ENCODE peak calls at places on chromosomes 12 and 14, in seven cellular contexts. One of them, this sample, is unnamed. For H3K4me1, the result is how much of the 10 kb centered on the place peaks cover.

GRCh38 chr14:95137804-95138167 is 19.5 kb downstream of the DICER1 start:
- DNase-seq in H1: no peak
- DNase-seq in mesendoderm: peak
- DNase-seq in H9: no peak
- DNase-seq in mesenchymal stem cell: no peak
- DNase-seq in IMR-90: no peak
- DNase-seq in neuronal stem cell: no peak
- DNase-seq in this sample: no peak

GRCh38 chr12:102342281-102343006 is 137.9 kb downstream of the IGF1 start:
- DNase-seq in IMR-90: no peak
- DNase-seq in mesendoderm: no peak
- DNase-seq in H9: no peak
- DNase-seq in H1: no peak
- DNase-seq in mesenchymal stem cell: no peak
- DNase-seq in neuronal stem cell: no peak
- DNase-seq in this sample: no peak

GRCh38 chr12:56120158-56120846 is 2.2 kb downstream of the ZC3H10 start:
- DNase-seq in IMR-90: peak
- DNase-seq in mesenchymal stem cell: no peak
- DNase-seq in H1: no peak
- DNase-seq in H9: no peak
- DNase-seq in mesendoderm: peak
- DNase-seq in neuronal stem cell: no peak
- DNase-seq in this sample: no peak

GRCh38 chr12:28191018-28191595 is 851 bp downstream of the CCDC91 start:
- DNase-seq in IMR-90: peak
- DNase-seq in mesendoderm: peak
- DNase-seq in H9: no peak
- DNase-seq in H1: no peak
- DNase-seq in mesenchymal stem cell: no peak
- DNase-seq in neuronal stem cell: no peak
- DNase-seq in this sample: peak

GRCh38 chr14:52703225-52703624 is 3.8 kb upstream of the PSMC6 start:
- DNase-seq in mesenchymal stem cell: peak
- DNase-seq in H9: no peak
- DNase-seq in IMR-90: peak
- DNase-seq in mesendoderm: no peak
- DNase-seq in neuronal stem cell: no peak
- DNase-seq in H1: no peak
- DNase-seq in this sample: peak

GRCh38 chr12:95790912-95791849 is 617 bp upstream of the NTN4 start:
- DNase-seq in IMR-90: peak
- DNase-seq in mesenchymal stem cell: peak
- DNase-seq in neuronal stem cell: peak
- DNase-seq in H1: peak
- DNase-seq in H9: peak
- DNase-seq in mesendoderm: peak
- DNase-seq in this sample: peak

GRCh38 chr12:70925542-70925941 is 5.0 kb upstream of the PTPRR start:
- DNase-seq in H1: no peak
- DNase-seq in mesendoderm: no peak
- DNase-seq in neuronal stem cell: no peak
- DNase-seq in H9: no peak
- DNase-seq in IMR-90: no peak
- DNase-seq in mesenchymal stem cell: no peak
- DNase-seq in this sample: no peak

GRCh38 chr12:11183009-11183408 is 3.7 kb downstream of the TAS2R42 start:
- DNase-seq in neuronal stem cell: no peak
- DNase-seq in mesenchymal stem cell: no peak
- DNase-seq in H1: no peak
- DNase-seq in mesendoderm: no peak
- DNase-seq in IMR-90: no peak
- DNase-seq in H9: no peak
- DNase-seq in this sample: no peak

GRCh38 chr12:53184828-53185227 is 4.1 kb upstream of the CSAD start:
- DNase-seq in neuronal stem cell: no peak
- DNase-seq in H9: no peak
- DNase-seq in mesendoderm: no peak
- DNase-seq in mesenchymal stem cell: no peak
- DNase-seq in IMR-90: no peak
- DNase-seq in H1: no peak
- DNase-seq in this sample: no peak

GRCh38 chr12:48198619-48198973 is 4.5 kb downstream of the OR10AD1 start:
- DNase-seq in mesendoderm: peak
- DNase-seq in IMR-90: no peak
- DNase-seq in mesenchymal stem cell: no peak
- DNase-seq in H9: peak
- DNase-seq in neuronal stem cell: no peak
- DNase-seq in H1: no peak
- DNase-seq in this sample: peak

GRCh38 chr14:104146651-104147345 is 8.4 kb downstream of the KIF26A start:
- DNase-seq in IMR-90: no peak
- DNase-seq in mesendoderm: no peak
- DNase-seq in H1: peak
- DNase-seq in mesenchymal stem cell: no peak
- DNase-seq in neuronal stem cell: no peak
- DNase-seq in H9: peak
- DNase-seq in this sample: no peak

GRCh38 chr14:77825895-77826519 is 26.1 kb downstream of the ADCK1 start:
- DNase-seq in H9: no peak
- DNase-seq in mesendoderm: no peak
- DNase-seq in IMR-90: no peak
- DNase-seq in neuronal stem cell: no peak
- DNase-seq in H1: no peak
- DNase-seq in mesenchymal stem cell: no peak
- DNase-seq in this sample: no peak

GRCh38 chr14:105422695-105423487 is 3.3 kb downstream of the MTA1 start:
- DNase-seq in neuronal stem cell: no peak
- DNase-seq in IMR-90: no peak
- DNase-seq in H1: no peak
- DNase-seq in mesenchymal stem cell: no peak
- DNase-seq in H9: no peak
- DNase-seq in mesendoderm: no peak
- DNase-seq in this sample: peak

GRCh38 chr14:52131640-52132320 is 62.9 kb upstream of the NID2 start:
- DNase-seq in H9: peak
- DNase-seq in mesenchymal stem cell: peak
- DNase-seq in mesendoderm: peak
- DNase-seq in IMR-90: peak
- DNase-seq in neuronal stem cell: peak
- DNase-seq in H1: peak
- DNase-seq in this sample: peak

GRCh38 chr14:24274101-24274543 is 2.7 kb upstream of the RABGGTA start:
- DNase-seq in mesendoderm: peak
- DNase-seq in H9: no peak
- DNase-seq in mesenchymal stem cell: no peak
- DNase-seq in IMR-90: peak
- DNase-seq in neuronal stem cell: no peak
- DNase-seq in H1: no peak
- DNase-seq in this sample: no peak

GRCh38 chr12:95204141-95204866 is 13.0 kb downstream of the FGD6 start:
- DNase-seq in H9: peak
- DNase-seq in neuronal stem cell: no peak
- DNase-seq in mesenchymal stem cell: peak
- DNase-seq in IMR-90: peak
- DNase-seq in mesendoderm: peak
- DNase-seq in H1: peak
- DNase-seq in this sample: peak

GRCh38 chr12:6262635-6263034 is 47.8 kb upstream of the PLEKHG6 start:
- DNase-seq in mesenchymal stem cell: no peak
- DNase-seq in mesendoderm: no peak
- DNase-seq in IMR-90: no peak
- DNase-seq in H9: no peak
- DNase-seq in neuronal stem cell: no peak
- DNase-seq in H1: no peak
- DNase-seq in this sample: peak

GRCh38 chr14:51394391-51394790 is 154.3 kb downstream of the TMX1 start:
- DNase-seq in neuronal stem cell: no peak
- DNase-seq in IMR-90: peak
- DNase-seq in H1: no peak
- DNase-seq in H9: no peak
- DNase-seq in mesendoderm: no peak
- DNase-seq in mesenchymal stem cell: peak
- DNase-seq in this sample: no peak

GRCh38 chr12:91367234-91367849 is 184.7 kb upstream of the DCN start:
- DNase-seq in H9: no peak
- DNase-seq in neuronal stem cell: no peak
- DNase-seq in IMR-90: peak
- DNase-seq in H1: no peak
- DNase-seq in mesendoderm: peak
- DNase-seq in mesenchymal stem cell: peak
- DNase-seq in this sample: peak

GRCh38 chr12:32647275-32647674 is 31.8 kb upstream of the DNM1L start:
- DNase-seq in H9: no peak
- DNase-seq in IMR-90: no peak
- DNase-seq in mesendoderm: no peak
- DNase-seq in mesenchymal stem cell: no peak
- DNase-seq in H1: peak
- DNase-seq in neuronal stem cell: no peak
- DNase-seq in this sample: no peak

GRCh38 chr14:29940482-29940881 is 12.8 kb upstream of the PRKD1 start:
- DNase-seq in H1: no peak
- DNase-seq in H9: no peak
- DNase-seq in mesenchymal stem cell: no peak
- DNase-seq in IMR-90: no peak
- DNase-seq in mesendoderm: peak
- DNase-seq in neuronal stem cell: no peak
- DNase-seq in this sample: no peak

GRCh38 chr14:59582845-59583509 is 6.4 kb upstream of the CCDC175 start:
- DNase-seq in neuronal stem cell: no peak
- DNase-seq in H1: peak
- DNase-seq in mesenchymal stem cell: peak
- DNase-seq in IMR-90: no peak
- DNase-seq in mesendoderm: peak
- DNase-seq in H9: peak
- DNase-seq in this sample: no peak

GRCh38 chr12:110581951-110582285 is 1.2 kb downstream of the PPTC7 start:
- DNase-seq in H9: peak
- DNase-seq in neuronal stem cell: no peak
- DNase-seq in IMR-90: no peak
- DNase-seq in mesendoderm: peak
- DNase-seq in H1: no peak
- DNase-seq in mesenchymal stem cell: no peak
- DNase-seq in this sample: no peak

GRCh38 chr12:110582286-110583136 is 607 bp downstream of the PPTC7 start:
- DNase-seq in mesenchymal stem cell: peak
- DNase-seq in H9: peak
- DNase-seq in H1: peak
- DNase-seq in mesendoderm: peak
- DNase-seq in neuronal stem cell: peak
- DNase-seq in IMR-90: peak
- DNase-seq in this sample: peak

GRCh38 chr12:110579889-110580253 is 3.2 kb downstream of the PPTC7 start:
- DNase-seq in mesendoderm: no peak
- DNase-seq in H9: no peak
- DNase-seq in IMR-90: no peak
- DNase-seq in neuronal stem cell: no peak
- DNase-seq in mesenchymal stem cell: no peak
- DNase-seq in H1: no peak
- DNase-seq in this sample: no peak

GRCh38 chr12:110585231-110585799 is 2.2 kb upstream of the PPTC7 start:
- DNase-seq in mesenchymal stem cell: peak
- DNase-seq in H1: no peak
- DNase-seq in mesendoderm: peak
- DNase-seq in H9: no peak
- DNase-seq in IMR-90: peak
- DNase-seq in neuronal stem cell: no peak
- DNase-seq in this sample: peak

DNA sequence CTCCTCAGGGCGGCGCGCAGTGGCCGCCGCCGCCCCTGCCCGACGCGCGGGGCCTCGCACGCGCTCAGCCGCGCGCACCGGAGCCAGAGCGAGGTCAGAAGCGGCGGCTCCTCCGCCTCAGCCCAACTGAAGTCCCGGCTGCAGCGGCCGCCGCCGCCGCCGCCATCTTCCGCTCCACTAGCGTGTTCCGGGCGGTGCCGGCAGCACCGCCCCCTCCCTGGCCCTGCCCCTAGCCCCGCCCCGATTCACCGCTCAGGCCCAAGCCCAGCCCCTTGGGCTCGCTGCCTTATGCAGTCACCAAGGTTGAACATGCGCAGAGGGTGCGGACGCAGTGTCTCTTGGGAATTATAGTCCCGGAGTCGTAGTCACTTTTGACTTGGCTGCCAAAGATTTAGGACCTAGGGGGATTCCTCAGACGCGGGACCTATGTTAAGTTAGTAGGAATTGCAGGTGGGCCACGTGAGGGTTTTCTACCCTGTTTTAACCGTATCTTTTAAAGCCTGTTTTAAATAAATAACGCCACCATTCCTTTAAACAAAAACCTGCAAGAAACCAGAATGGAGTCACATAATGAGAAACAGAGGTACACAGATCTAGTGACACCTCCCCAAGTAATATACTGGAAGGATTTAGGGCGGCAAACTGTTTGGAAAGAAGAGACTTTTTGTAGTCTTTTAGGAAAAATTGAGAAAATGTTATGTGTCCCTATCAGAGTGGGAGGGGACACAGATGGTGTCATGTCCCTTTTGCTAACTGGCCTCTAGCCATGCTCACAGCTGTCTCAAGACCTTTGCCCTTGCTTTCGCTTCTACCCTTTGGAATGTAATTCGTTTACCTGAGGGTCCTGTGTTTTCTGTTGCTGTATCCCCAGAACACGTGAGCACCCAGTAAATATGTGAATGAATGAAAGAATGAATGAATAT is at the start of gene PPTC7:
- DNase-seq in neuronal stem cell: peak
- DNase-seq in H1: peak
- DNase-seq in mesenchymal stem cell: peak
- DNase-seq in IMR-90: peak
- DNase-seq in H9: peak
- DNase-seq in mesendoderm: peak
- DNase-seq in this sample: peak
- H2BK120ac ChIP-seq in neuronal stem cell: no peak
- H2BK120ac ChIP-seq in H1: no peak
- H2BK120ac ChIP-seq in mesenchymal stem cell: peak
- H2BK120ac ChIP-seq in IMR-90: no peak
- H2BK120ac ChIP-seq in H9: no peak
- H2BK120ac ChIP-seq in mesendoderm: no peak
- H2BK120ac ChIP-seq in this sample: peak

GRCh38 chr14:99259327-99259726 is 12.7 kb downstream of the BCL11B start:
- DNase-seq in neuronal stem cell: no peak
- DNase-seq in IMR-90: no peak
- DNase-seq in mesendoderm: no peak
- DNase-seq in H1: no peak
- DNase-seq in mesenchymal stem cell: no peak
- DNase-seq in H9: no peak
- DNase-seq in this sample: no peak
- H3K4me1 ChIP-seq in neuronal stem cell: under half
- H3K4me1 ChIP-seq in IMR-90: under half
- H3K4me1 ChIP-seq in mesendoderm: under half
- H3K4me1 ChIP-seq in H1: under half
- H3K4me1 ChIP-seq in mesenchymal stem cell: under half
- H3K4me1 ChIP-seq in H9: under half
- H3K4me1 ChIP-seq in this sample: under half

GRCh38 chr12:105100207-105100985 is 7.1 kb upstream of the WASHC4 start:
- DNase-seq in H9: no peak
- DNase-seq in IMR-90: peak
- DNase-seq in H1: no peak
- DNase-seq in mesendoderm: peak
- DNase-seq in mesenchymal stem cell: peak
- DNase-seq in neuronal stem cell: no peak
- DNase-seq in this sample: peak
- H3K23ac ChIP-seq in H9: no peak
- H3K23ac ChIP-seq in IMR-90: no peak
- H3K23ac ChIP-seq in H1: no peak
- H3K23ac ChIP-seq in mesendoderm: no peak
- H3K23ac ChIP-seq in mesenchymal stem cell: no peak
- H3K23ac ChIP-seq in neuronal stem cell: no peak
- H3K23ac ChIP-seq in this sample: no peak

GRCh38 chr12:31016057-31016456 is 57.6 kb upstream of the DDX11 start:
- DNase-seq in IMR-90: no peak
- DNase-seq in neuronal stem cell: no peak
- DNase-seq in mesenchymal stem cell: no peak
- DNase-seq in mesendoderm: no peak
- DNase-seq in H9: no peak
- DNase-seq in H1: no peak
- DNase-seq in this sample: no peak
- H2BK120ac ChIP-seq in IMR-90: no peak
- H2BK120ac ChIP-seq in neuronal stem cell: no peak
- H2BK120ac ChIP-seq in mesenchymal stem cell: no peak
- H2BK120ac ChIP-seq in mesendoderm: no peak
- H2BK120ac ChIP-seq in H9: no peak
- H2BK120ac ChIP-seq in H1: no peak
- H2BK120ac ChIP-seq in this sample: no peak